ENCODE peak calls at places on chromosomes 13 and 19, in ten cellular contexts. B is mesendoderm; I is OCI-LY7; J is SK-N-SH; D is SJSA1; L is endodermal cell; V is CD8-positive, alpha-beta memory T cell; P is left ventricle myocardium inferior; X is Peyer's patch; N is thoracic aorta. G is an unnamed sample.

GRCh38 chr19:48933382-48933932 is at the start of gene DHDH:
- DNase-seq in B (peak), I (peak), J (peak), D (peak), L (peak), V (peak), P (peak), X (peak), N (no peak), G (peak)

GRCh38 chr19:18386543-18387251 is 739 bp downstream of the GDF15 start:
- DNase-seq in B (peak), I (no peak), J (no peak), D (no peak), L (no peak), V (no peak), P (no peak), X (no peak), N (no peak), G (peak)

GRCh38 chr19:47573076-47574026 is at the start of gene ZNF541:
- DNase-seq in B (no peak), I (no peak), J (peak), D (no peak), L (no peak), V (peak), P (peak), X (peak), N (peak), G (peak)

GRCh38 chr13:109744512-109745051 is 41.8 kb downstream of the IRS2 start:
- DNase-seq in B (no peak), I (no peak), J (peak), D (peak), L (peak), V (no peak), P (peak), X (no peak), N (no peak), G (no peak)

GRCh38 chr13:75454497-75454896 is 27.5 kb downstream of the TBC1D4 start:
- DNase-seq in B (no peak), I (no peak), J (no peak), D (no peak), L (no peak), V (no peak), P (no peak), X (no peak), N (no peak), G (no peak)

GRCh38 chr13:42054798-42055499 is 6.5 kb downstream of the DGKH start:
- DNase-seq in B (no peak), I (no peak), J (no peak), D (no peak), L (no peak), V (no peak), P (no peak), X (no peak), N (no peak), G (no peak)

GRCh38 chr13:36377822-36378480 is 31.8 kb upstream of the SPART start:
- DNase-seq in B (no peak), I (no peak), J (peak), D (no peak), L (no peak), V (no peak), P (no peak), X (no peak), N (no peak), G (peak)

GRCh38 chr19:38266981-38267597 is 2.7 kb downstream of the SPINT2 start:
- DNase-seq in B (peak), I (no peak), J (no peak), D (no peak), L (no peak), V (no peak), P (no peak), X (peak), N (no peak), G (peak)

GRCh38 chr13:44273991-44274810 is 99.4 kb upstream of the SERP2 start:
- DNase-seq in B (no peak), I (peak), J (no peak), D (peak), L (no peak), V (no peak), P (no peak), X (no peak), N (no peak), G (peak)
- H3K27ac ChIP-seq in B (no peak), I (peak), J (peak), D (peak), L (no peak), V (peak), P (peak), X (peak), N (peak), G (peak)

DNA sequence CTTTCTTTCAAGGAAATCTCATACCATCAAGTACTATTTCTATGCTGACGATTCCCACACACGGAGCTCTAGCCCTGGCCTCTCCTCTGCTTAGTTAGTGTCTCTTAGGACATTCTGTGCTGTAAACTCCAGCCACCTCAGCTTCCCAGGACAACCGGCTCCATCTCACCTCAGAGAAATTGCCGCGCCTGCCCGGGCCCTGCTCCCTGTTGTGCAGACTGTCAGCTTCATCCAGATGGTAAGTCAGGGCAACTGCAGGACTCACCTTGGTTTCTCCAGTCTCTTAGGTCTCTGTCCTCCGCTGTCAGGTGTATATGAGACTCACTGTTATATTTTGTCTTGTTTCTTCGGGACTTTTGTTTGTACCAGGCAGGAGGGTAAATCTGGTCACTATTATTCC is 98.7 kb downstream of the SPACA7 start:
- DNase-seq in B (no peak), I (no peak), J (no peak), D (no peak), L (no peak), V (no peak), P (no peak), X (no peak), N (no peak), G (no peak)
- H3K4me3 ChIP-seq in B (no peak), I (no peak), J (no peak), D (no peak), L (no peak), V (no peak), P (no peak), X (no peak), N (no peak), G (no peak)

GRCh38 chr19:17302391-17303166 is 646 bp downstream of the ABHD8 start:
- DNase-seq in B (peak), I (peak), J (no peak), D (no peak), L (peak), V (no peak), P (no peak), X (no peak), N (no peak), G (peak)
- H3K27ac ChIP-seq in B (no peak), I (peak), J (no peak), D (no peak), L (no peak), V (peak), P (peak), X (peak), N (peak), G (no peak)

GRCh38 chr19:52785506-52785905 is 1.1 kb downstream of the ZNF600 start:
- DNase-seq in B (no peak), I (no peak), J (no peak), D (no peak), L (no peak), V (no peak), P (no peak), X (no peak), N (no peak), G (no peak)
- H3K4me3 ChIP-seq in B (no peak), I (peak), J (peak), D (no peak), L (peak), V (no peak), P (peak), X (peak), N (peak), G (peak)

GRCh38 chr19:8510589-8511115 is 3.3 kb downstream of the ZNF414 start:
- DNase-seq in B (no peak), I (no peak), J (no peak), D (no peak), L (no peak), V (no peak), P (no peak), X (no peak), N (no peak), G (peak)
- H3K27ac ChIP-seq in B (no peak), I (no peak), J (no peak), D (no peak), L (no peak), V (no peak), P (no peak), X (no peak), N (no peak), G (no peak)

G was measured in osteoblast.